ENCODE peak calls at places on chromosome 13, in six cellular contexts. X is ELR; U is lower leg skin; J is stimulated activated CD8-positive, alpha-beta memory T cell treated with anti-CD3 and anti-CD28 coated beads, Interleukin-12 subunit alpha, Interleukin-12 subunit beta, amount 100 ng/mL, for 4 hours; Q is foreskin melanocyte; C is WTC11. D is an unnamed sample.

GRCh38 chr13:41558781-41559560 is 101.6 kb downstream of the RGCC start:
- DNase-seq in C (no peak), Q (no peak), X (no peak), U (no peak), J (no peak), D (no peak)

GRCh38 chr13:71603255-71603654 is 263.7 kb downstream of the DACH1 start:
- DNase-seq in X (no peak), Q (no peak), U (no peak), C (no peak), J (no peak), D (no peak)

GRCh38 chr13:28719656-28720055 is 886 bp upstream of the SLC46A3 start:
- DNase-seq in X (peak), Q (no peak), U (no peak), J (no peak), C (no peak), D (no peak)

GRCh38 chr13:111853146-111853545 is 213.8 kb upstream of the SOX1 start:
- DNase-seq in J (no peak), C (no peak), Q (no peak), X (no peak), U (peak), D (no peak)

GRCh38 chr13:21069561-21070004 is 8.2 kb upstream of the LATS2 start:
- DNase-seq in X (peak), C (no peak), U (no peak), Q (peak), J (no peak), D (no peak)

GRCh38 chr13:29684441-29684840 is 89.0 kb upstream of the SLC7A1 start:
- DNase-seq in U (no peak), J (no peak), X (peak), Q (peak), C (no peak), D (no peak)

GRCh38 chr13:32117696-32118095 is 86.1 kb downstream of the FRY start:
- DNase-seq in J (no peak), C (no peak), X (no peak), Q (no peak), U (no peak), D (no peak)

GRCh38 chr13:94054159-94054558 is 425.3 kb downstream of the DCT start:
- DNase-seq in J (no peak), Q (no peak), C (no peak), U (no peak), X (no peak), D (no peak)

GRCh38 chr13:113666324-113666660 is 727 bp upstream of the GRK1 start:
- DNase-seq in J (no peak), U (peak), Q (no peak), C (no peak), X (no peak), D (peak)

GRCh38 chr13:94780421-94780820 is 68.1 kb upstream of the SOX21 start:
- DNase-seq in Q (no peak), X (no peak), U (no peak), J (no peak), C (no peak), D (no peak)

GRCh38 chr13:67048793-67049150 is 181.4 kb downstream of the PCDH9 start:
- DNase-seq in C (no peak), Q (no peak), J (no peak), X (peak), U (no peak), D (no peak)

GRCh38 chr13:26965058-26965380 is 204.4 kb upstream of the GPR12 start:
- DNase-seq in U (no peak), C (no peak), J (no peak), X (no peak), Q (no peak), D (no peak)

GRCh38 chr13:52348983-52349780 is 56.8 kb downstream of the THSD1 start:
- DNase-seq in J (no peak), Q (no peak), X (peak), C (no peak), U (no peak), D (no peak)

GRCh38 chr13:49373699-49374098 is 70.2 kb downstream of the CAB39L start:
- DNase-seq in J (no peak), U (no peak), X (peak), C (no peak), Q (no peak), D (no peak)

GRCh38 chr13:41974262-41974900 is 13.5 kb upstream of the VWA8 start:
- DNase-seq in J (no peak), U (no peak), X (no peak), Q (no peak), C (no peak), D (no peak)